ENCODE peak calls at places on chromosome 19, in four cellular contexts. R, E, L and K are unnamed samples.

GRCh38 chr19:8468761-8469458 is 24.1 kb downstream of the HNRNPM start:
- DNase-seq in R (no peak), E (no peak), L (peak; percentile 12), K (no peak)

GRCh38 chr19:44643605-44644390 is at the start of gene PVR:
- DNase-seq in R (peak; percentile 59), E (peak; percentile 57), L (peak; percentile 58), K (peak; percentile 43)

GRCh38 chr19:7597689-7598088 is 2.0 kb downstream of the CAMSAP3 start:
- DNase-seq in R (no peak), E (no peak), L (no peak), K (no peak)

GRCh38 chr19:10891360-10892108 is 20.2 kb downstream of the CARM1 start:
- DNase-seq in R (no peak), E (no peak), L (no peak), K (no peak)

GRCh38 chr19:49502866-49503581 is 6.8 kb downstream of the RPS11 start:
- DNase-seq in R (peak; percentile 35), E (no peak), L (peak; percentile 44), K (peak; percentile 55)

GRCh38 chr19:4409123-4409933 is 6.9 kb downstream of the CHAF1A start:
- DNase-seq in R (no peak), E (no peak), L (no peak), K (no peak)

GRCh38 chr19:42206871-42207755 is 10.4 kb downstream of the DEDD2 start:
- DNase-seq in R (no peak), E (no peak), L (peak; percentile 56), K (peak; percentile 54)

GRCh38 chr19:51325161-51325979 is 13.9 kb downstream of the IGLON5 start:
- DNase-seq in R (no peak), E (no peak), L (no peak), K (no peak)

GRCh38 chr19:35702223-35703012 is 1.9 kb upstream of the ZBTB32 start:
- DNase-seq in R (peak; percentile 88), E (peak; percentile 83), L (peak; percentile 96), K (peak; percentile 96)

GRCh38 chr19:47848871-47849473 is 10.1 kb upstream of the TPRX2 start:
- DNase-seq in R (peak; percentile 64), E (peak; percentile 51), L (no peak), K (no peak)

GRCh38 chr19:15971217-15971616 is 22.4 kb downstream of the OR10H4 start:
- DNase-seq in R (no peak), E (no peak), L (no peak), K (no peak)

DNA sequence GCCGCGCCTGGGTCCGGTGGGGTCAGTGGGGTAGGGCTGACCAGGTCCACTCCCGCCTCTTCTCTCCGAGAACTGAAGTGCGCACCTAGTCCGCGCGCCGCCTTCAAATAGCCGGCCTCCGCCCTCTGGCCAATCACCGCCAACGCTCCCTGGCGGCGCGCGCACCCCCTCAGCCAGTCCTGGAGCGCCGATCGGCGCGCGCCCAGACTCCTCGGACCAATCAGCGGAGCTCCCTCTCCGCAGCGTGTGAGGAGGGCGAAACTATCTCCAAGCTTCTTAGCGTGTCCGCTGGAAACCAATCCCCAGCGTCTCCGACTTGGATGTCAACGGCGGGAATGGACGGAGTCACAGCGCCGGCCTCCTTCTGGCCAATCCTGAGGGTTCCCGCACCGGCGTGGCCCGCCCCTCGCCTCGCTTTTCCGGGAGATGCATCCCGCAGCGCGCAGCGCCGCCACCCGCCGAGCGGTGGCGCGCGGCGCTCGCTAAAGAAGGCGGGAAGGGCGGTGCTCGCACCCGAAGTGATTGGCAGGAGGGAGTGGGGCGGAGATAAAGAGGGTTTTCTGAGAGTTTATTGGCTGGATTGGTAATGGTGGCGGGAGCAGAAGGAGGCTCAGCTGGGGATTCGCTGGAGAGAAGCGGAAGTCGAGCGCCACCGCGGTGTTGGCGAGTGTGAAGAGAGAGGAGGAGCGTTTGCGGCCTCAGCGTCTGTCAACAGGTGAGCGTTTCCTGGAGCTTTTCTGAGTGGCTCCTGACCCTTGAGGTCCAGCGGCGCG is at the start of gene ASF1B:
- DNase-seq in R (peak; percentile 98), E (peak; percentile 95), L (peak; percentile 100), K (peak; percentile 100)
- TF ChIP-seq CTCF in R (peak; percentile 60), E (peak; percentile 71), L (peak; percentile 72), K (peak; percentile 79)

DNA sequence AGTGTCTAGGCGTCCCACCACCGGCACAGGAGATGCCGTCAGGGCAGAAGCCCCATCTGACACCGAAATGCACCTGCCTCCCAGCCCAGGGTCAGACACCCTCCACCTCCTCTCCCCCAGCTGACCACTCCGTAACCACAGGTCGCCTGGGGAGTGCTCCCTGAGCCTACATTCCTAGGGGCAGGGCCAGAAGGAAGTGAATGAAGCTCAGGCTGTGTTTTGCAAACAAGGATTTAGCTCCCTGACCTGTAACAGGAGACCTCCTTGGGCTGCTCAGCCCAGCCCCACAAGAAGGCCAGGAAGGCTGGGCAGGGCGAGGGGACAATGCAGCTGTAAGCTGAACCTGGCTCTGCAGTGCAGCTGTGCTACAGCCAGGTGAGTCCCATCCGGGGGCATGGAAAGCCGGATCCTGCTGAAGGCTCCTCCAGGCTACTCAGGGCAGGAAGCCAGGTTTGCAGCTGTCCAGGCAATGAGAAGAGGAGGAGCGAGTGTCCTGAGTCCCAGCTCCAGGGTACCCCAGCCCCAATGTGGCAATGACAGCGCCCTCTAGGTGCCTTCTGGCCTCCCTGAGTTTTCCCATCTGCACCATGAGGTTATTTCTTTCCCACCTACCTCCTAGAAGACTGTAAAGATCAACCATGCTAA is 42.1 kb downstream of the RHPN2 start:
- DNase-seq in R (peak; percentile 15), E (no peak), L (no peak), K (no peak)
- TF ChIP-seq CTCF in R (no peak), E (no peak), L (no peak), K (peak; percentile 25)

GRCh38 chr19:40192758-40193586 is 1.7 kb downstream of the MAP3K10 start:
- DNase-seq in R (no peak), E (no peak), L (no peak), K (no peak)
- TF ChIP-seq CTCF in R (no peak), E (no peak), L (no peak), K (no peak)

GRCh38 chr19:31459430-31459829 is 110.2 kb upstream of the TSHZ3 start:
- DNase-seq in R (no peak), E (no peak), L (no peak), K (peak; percentile 9)

DNA sequence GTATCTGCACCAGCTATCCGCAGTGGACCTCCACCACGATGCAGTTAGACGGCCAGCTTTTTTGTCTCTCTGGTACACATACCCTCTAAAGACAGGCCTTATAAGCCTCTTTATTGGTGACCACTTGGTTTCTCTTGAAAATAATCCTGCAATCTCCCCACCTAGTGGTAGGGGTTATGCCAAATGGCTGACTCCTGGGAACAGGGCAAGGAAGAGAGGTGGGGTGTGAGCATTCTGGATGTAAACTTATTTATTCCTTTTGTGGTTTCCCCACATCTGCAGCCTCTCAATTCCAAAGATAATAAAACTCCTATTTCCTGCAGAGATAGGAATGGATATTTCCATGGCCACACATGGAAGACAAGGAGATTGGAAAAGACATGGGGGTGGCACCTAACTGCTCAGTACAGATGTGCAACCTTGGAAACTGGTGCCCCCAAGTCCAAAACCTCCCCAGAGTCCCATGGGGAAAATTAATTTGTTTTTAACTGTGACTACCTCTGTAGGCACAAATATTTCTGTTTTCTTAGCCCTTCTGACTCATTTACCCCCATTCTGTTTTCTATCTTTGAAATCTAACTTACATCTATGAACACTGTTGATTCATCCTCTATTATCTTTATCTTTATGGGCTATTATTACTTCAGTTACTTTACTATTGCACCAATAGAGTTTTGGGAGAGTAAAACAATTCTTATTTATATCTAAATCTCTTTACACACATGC is 112.7 kb upstream of the TSHZ3 start:
- DNase-seq in R (no peak), E (no peak), L (peak; percentile 6), K (peak; percentile 11)
- TF ChIP-seq CTCF in R (no peak), E (no peak), L (no peak), K (peak; percentile 58)

GRCh38 chr19:708154-709141 is at the start of gene PALM:
- DNase-seq in R (peak; percentile 48), E (peak; percentile 47), L (no peak), K (no peak)
- TF ChIP-seq CTCF in R (no peak), E (peak; percentile 37), L (no peak), K (no peak)

GRCh38 chr19:12800344-12800732 is 1.3 kb downstream of the PRDX2 start:
- DNase-seq in R (no peak), E (no peak), L (no peak), K (no peak)

GRCh38 chr19:12802267-12803106 is 618 bp downstream of the THSD8 start:
- DNase-seq in R (no peak), E (no peak), L (no peak), K (no peak)

GRCh38 chr19:12800873-12801465 is 631 bp downstream of the PRDX2 start:
- DNase-seq in R (peak; percentile 16), E (no peak), L (no peak), K (no peak)

GRCh38 chr19:12799723-12800343 is 1.8 kb downstream of the PRDX2 start:
- DNase-seq in R (no peak), E (no peak), L (no peak), K (no peak)

DNA sequence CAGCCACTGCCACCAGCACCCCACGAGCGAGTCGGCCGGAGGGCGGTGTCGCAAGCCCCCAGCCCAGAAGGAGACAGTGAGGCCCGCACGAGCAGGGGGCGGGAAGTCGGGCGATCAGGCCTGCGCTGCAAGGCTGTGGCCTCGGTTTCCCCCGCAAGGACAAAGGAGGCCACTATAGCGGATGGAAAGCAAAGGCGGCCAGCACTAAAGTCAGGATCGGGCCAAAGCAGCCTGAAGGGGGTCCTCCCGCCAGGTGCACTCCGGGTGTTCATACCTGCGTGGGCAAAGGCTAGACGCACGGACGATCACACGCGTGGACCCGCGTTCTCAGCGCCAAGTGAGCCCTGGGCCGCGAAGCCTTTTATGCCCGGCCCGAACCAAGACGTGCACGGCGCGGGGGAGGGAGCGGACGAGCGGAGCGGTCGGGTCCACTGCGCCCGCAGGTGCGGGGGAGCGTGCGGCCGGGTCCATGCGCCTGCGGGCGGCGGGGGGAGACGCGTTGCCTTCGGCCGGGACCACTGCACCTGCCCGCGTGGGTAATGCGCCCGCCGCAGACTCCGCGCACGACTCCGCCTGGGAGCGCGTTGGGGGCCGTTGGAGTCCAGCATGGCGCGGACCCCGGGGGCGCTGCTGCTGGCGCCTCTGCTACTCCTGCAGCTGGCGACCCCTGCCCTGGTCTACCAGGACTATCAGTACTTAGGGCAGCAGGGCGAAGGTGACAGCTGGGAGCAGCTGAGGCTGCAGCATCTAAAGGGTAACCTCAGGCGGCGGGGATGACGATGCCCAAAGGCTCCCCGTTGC is at the start of the genes PRDX2 and THSD8:
- DNase-seq in R (peak; percentile 69), E (peak; percentile 77), L (no peak), K (no peak)
- TF ChIP-seq CTCF in R (no peak), E (no peak), L (no peak), K (peak; percentile 32)